ENCODE peak calls at places on chromosomes 2 and 18, in six cellular contexts. Q is NCI-H1092; C is activated T-helper 1 cell treated with anti-CD3 and anti-CD28 coated beads, Interleukin-2, amount 50 U/mL, for 16 hours; L is A172; D is T follicular helper cell; N is activated T-cell treated with anti-CD3 and anti-CD28 coated beads, Interleukin-2, amount 50 U/mL, for 1 hour. F is an unnamed sample.

GRCh38 chr2:157152362-157152761 is 105.1 kb upstream of the GALNT5 start:
- DNase-seq in Q (no peak), C (no peak), L (no peak), D (no peak), N (no peak), F (no peak)

GRCh38 chr2:212448698-212449097 is 89.9 kb downstream of the ERBB4 start:
- DNase-seq in Q (no peak), C (no peak), L (no peak), D (no peak), N (no peak), F (no peak)

GRCh38 chr2:23476786-23477185 is 91.8 kb downstream of the KLHL29 start:
- DNase-seq in Q (no peak), C (no peak), L (no peak), D (no peak), N (no peak), F (no peak)

GRCh38 chr2:87401726-87402345 is 346.1 kb upstream of the PLGLB2 start:
- DNase-seq in Q (no peak), C (no peak), L (no peak), D (no peak), N (no peak), F (no peak)

GRCh38 chr2:62785216-62785615 is 79.7 kb downstream of the EHBP1 start:
- DNase-seq in Q (no peak), C (no peak), L (peak), D (no peak), N (no peak), F (no peak)

GRCh38 chr2:65754219-65754618 is 321.8 kb upstream of the SPRED2 start:
- DNase-seq in Q (no peak), C (no peak), L (peak), D (no peak), N (no peak), F (peak)

GRCh38 chr2:113089907-113090306 is 22.1 kb downstream of the IL1F10 start:
- DNase-seq in Q (no peak), C (no peak), L (no peak), D (no peak), N (no peak), F (no peak)

GRCh38 chr2:44495035-44495434 is 133.3 kb downstream of the CAMKMT start:
- DNase-seq in Q (no peak), C (no peak), L (no peak), D (no peak), N (no peak), F (no peak)

GRCh38 chr2:160140471-160140870 is 59.6 kb downstream of the ITGB6 start:
- DNase-seq in Q (no peak), C (no peak), L (peak), D (no peak), N (no peak), F (no peak)

GRCh38 chr2:240519396-240520142 is 38.2 kb downstream of the ANKMY1 start:
- DNase-seq in Q (no peak), C (no peak), L (no peak), D (no peak), N (no peak), F (no peak)

GRCh38 chr2:121199281-121200010 is 85.6 kb downstream of the TFCP2L1 start:
- DNase-seq in Q (no peak), C (no peak), L (no peak), D (no peak), N (no peak), F (no peak)

GRCh38 chr2:220708366-220708765 is 863.7 kb downstream of the EPHA4 start:
- DNase-seq in Q (no peak), C (no peak), L (no peak), D (no peak), N (no peak), F (no peak)

GRCh38 chr18:2908166-2908945 is 61.5 kb downstream of the EMILIN2 start:
- DNase-seq in Q (no peak), C (no peak), L (no peak), D (no peak), N (no peak), F (no peak)